ENCODE peak calls at places on chromosomes 3 and 15, in five cellular contexts. One of them, this sample, is unnamed.

GRCh38 chr15:77013786-77014136 is 18.8 kb downstream of the PSTPIP1 start:
- DNase-seq in ovary: no peak
- DNase-seq in K562: no peak
- DNase-seq in upper lobe of left lung: no peak
- DNase-seq in endothelial cell of umbilical vein: no peak
- DNase-seq in this sample: peak

GRCh38 chr3:32432711-32433530 is 41.3 kb downstream of the CMTM7 start:
- DNase-seq in upper lobe of left lung: no peak
- DNase-seq in endothelial cell of umbilical vein: no peak
- DNase-seq in ovary: no peak
- DNase-seq in K562: no peak
- DNase-seq in this sample: no peak

GRCh38 chr3:151900460-151900859 is 27.0 kb downstream of the SUCNR1 start:
- DNase-seq in K562: no peak
- DNase-seq in ovary: no peak
- DNase-seq in endothelial cell of umbilical vein: no peak
- DNase-seq in upper lobe of left lung: no peak
- DNase-seq in this sample: no peak

GRCh38 chr15:35925634-35926380 is 379.8 kb upstream of the DPH6 start:
- DNase-seq in ovary: no peak
- DNase-seq in upper lobe of left lung: no peak
- DNase-seq in K562: no peak
- DNase-seq in endothelial cell of umbilical vein: no peak
- DNase-seq in this sample: no peak

GRCh38 chr3:184717608-184717995 is 5.7 kb upstream of the MAGEF1 start:
- DNase-seq in upper lobe of left lung: no peak
- DNase-seq in K562: no peak
- DNase-seq in ovary: no peak
- DNase-seq in endothelial cell of umbilical vein: no peak
- DNase-seq in this sample: no peak

GRCh38 chr15:46461416-46461815 is 826.6 kb downstream of the SQOR start:
- DNase-seq in endothelial cell of umbilical vein: no peak
- DNase-seq in K562: no peak
- DNase-seq in upper lobe of left lung: no peak
- DNase-seq in ovary: no peak
- DNase-seq in this sample: no peak

GRCh38 chr15:96416934-96417759 is 86.6 kb downstream of the NR2F2 start:
- DNase-seq in upper lobe of left lung: no peak
- DNase-seq in endothelial cell of umbilical vein: peak
- DNase-seq in K562: peak
- DNase-seq in ovary: no peak
- DNase-seq in this sample: no peak

GRCh38 chr3:10602769-10603768 is 97.7 kb upstream of the ATP2B2 start:
- DNase-seq in upper lobe of left lung: peak
- DNase-seq in endothelial cell of umbilical vein: no peak
- DNase-seq in K562: no peak
- DNase-seq in ovary: no peak
- DNase-seq in this sample: peak

GRCh38 chr15:31347067-31347975 is 20.7 kb downstream of the KLF13 start:
- DNase-seq in ovary: no peak
- DNase-seq in K562: no peak
- DNase-seq in upper lobe of left lung: no peak
- DNase-seq in endothelial cell of umbilical vein: no peak
- DNase-seq in this sample: no peak

GRCh38 chr15:34621675-34622074 is 38.2 kb upstream of the GOLGA8B start:
- DNase-seq in upper lobe of left lung: no peak
- DNase-seq in ovary: no peak
- DNase-seq in K562: peak
- DNase-seq in endothelial cell of umbilical vein: peak
- DNase-seq in this sample: no peak

DNA sequence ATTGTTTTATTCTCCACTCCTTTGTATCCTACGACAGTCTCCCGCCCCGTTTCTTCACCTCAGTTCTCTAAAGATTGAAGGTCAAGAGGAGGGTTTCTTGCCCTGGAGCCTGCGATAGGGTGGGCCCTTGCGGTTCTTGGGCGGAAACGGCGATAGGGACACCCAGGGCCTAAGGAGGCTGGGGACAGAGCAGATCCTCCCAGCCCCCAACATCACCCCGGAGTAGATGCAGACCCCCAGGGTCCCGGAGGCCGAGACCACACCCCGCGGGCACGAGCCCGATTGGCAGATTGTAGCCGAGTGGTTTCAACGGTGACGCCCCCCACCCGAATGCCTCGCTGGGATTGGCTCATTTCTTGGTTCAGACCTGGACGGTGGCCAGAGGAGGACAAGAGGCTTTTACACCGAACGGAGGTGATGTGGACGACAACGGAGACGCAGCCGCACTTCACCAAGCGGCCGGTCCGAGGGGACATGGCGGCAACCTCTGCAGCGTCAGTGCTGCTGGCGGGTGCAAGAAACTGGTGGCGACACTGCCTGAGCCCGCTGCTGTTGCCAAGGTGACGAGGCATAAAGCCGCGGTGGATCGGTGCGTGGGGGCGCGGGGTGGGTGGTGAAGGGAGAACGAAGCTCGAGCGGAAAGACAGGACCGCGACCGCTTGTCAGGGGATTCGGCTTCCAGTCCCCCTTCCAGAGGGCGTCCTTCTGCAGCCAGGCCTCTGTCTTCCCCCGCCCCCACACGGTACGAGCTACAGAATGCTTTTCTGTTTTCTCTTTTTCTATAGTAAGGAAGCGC is 19.0 kb upstream of the MCF2L2 start:
- DNase-seq in endothelial cell of umbilical vein: peak
- DNase-seq in upper lobe of left lung: peak
- DNase-seq in K562: peak
- DNase-seq in ovary: peak
- DNase-seq in this sample: peak
- TF ChIP-seq POLR2A in endothelial cell of umbilical vein: peak
- TF ChIP-seq POLR2A in upper lobe of left lung: peak
- TF ChIP-seq POLR2A in K562: peak
- TF ChIP-seq POLR2A in ovary: no peak
- TF ChIP-seq POLR2A in this sample: peak

GRCh38 chr15:45166792-45167630 is 20.8 kb downstream of the SHF start:
- DNase-seq in ovary: peak
- DNase-seq in K562: peak
- DNase-seq in upper lobe of left lung: peak
- DNase-seq in endothelial cell of umbilical vein: peak
- DNase-seq in this sample: peak
- TF ChIP-seq POLR2A in ovary: peak
- TF ChIP-seq POLR2A in K562: peak
- TF ChIP-seq POLR2A in upper lobe of left lung: no peak
- TF ChIP-seq POLR2A in endothelial cell of umbilical vein: no peak
- TF ChIP-seq POLR2A in this sample: peak

DNA sequence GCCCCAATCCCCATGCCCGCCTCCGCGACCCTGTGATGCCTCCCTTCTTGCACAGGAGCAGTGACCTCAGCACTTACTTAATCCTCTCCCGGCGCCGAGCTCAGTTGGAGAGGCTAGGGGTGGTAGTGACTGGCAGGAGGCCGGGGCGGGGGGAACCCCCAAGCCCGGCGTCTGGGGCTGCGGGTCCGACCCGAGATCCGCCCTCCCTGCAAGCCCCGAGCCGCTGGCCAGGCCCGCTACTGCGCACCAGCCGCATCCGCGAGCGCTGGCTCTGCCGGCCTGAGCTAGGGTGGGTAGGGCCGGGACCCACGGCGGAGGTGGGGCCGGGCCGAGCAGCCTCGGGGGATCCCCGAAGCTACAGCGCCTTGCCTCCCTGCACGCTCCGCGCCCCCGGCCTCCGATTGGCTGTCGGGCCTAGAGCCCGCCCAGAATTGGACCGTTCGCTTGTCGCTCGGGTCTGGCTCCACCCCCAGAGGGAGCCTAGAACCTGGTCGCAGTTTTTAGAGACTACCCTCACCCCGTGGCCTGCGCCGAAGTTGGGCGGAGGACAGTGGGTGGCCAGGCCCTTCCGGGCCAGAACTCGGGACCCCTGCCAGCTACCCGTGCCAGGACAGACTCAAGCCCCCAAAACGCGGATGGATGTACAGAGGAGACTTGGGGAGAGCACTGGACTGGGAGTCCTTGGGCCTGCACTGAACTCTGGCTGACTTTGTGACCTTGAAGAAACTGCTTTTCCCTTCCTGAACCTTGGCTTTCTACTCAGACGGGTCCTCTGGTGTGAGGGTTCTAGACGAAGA is at the start of gene C3orf18:
- DNase-seq in ovary: peak
- DNase-seq in endothelial cell of umbilical vein: peak
- DNase-seq in upper lobe of left lung: peak
- DNase-seq in K562: peak
- DNase-seq in this sample: peak
- TF ChIP-seq POLR2A in ovary: no peak
- TF ChIP-seq POLR2A in endothelial cell of umbilical vein: no peak
- TF ChIP-seq POLR2A in upper lobe of left lung: no peak
- TF ChIP-seq POLR2A in K562: no peak
- TF ChIP-seq POLR2A in this sample: no peak

DNA sequence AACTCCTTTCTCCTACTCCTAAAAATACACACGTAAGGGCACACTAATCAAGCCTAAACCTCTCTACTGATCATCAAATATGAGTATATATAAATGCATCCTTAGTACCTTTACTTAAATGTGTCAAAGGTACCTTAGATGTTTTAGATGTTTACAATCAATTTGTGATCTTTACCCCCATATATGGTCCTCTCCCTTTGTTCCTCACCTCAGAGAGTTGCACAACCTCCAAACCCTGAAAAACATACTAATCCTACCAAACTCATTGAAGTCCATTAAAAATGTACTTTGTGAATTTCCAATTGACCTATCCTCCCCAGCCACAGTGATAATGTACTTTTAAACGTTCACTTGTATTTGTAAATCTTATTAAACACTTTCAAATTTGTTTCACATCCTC is 249.1 kb downstream of the STAG1 start:
- DNase-seq in K562: no peak
- DNase-seq in upper lobe of left lung: no peak
- DNase-seq in endothelial cell of umbilical vein: no peak
- DNase-seq in ovary: no peak
- DNase-seq in this sample: no peak
- TF ChIP-seq POLR2A in K562: no peak
- TF ChIP-seq POLR2A in upper lobe of left lung: no peak
- TF ChIP-seq POLR2A in endothelial cell of umbilical vein: no peak
- TF ChIP-seq POLR2A in ovary: no peak
- TF ChIP-seq POLR2A in this sample: no peak

DNA sequence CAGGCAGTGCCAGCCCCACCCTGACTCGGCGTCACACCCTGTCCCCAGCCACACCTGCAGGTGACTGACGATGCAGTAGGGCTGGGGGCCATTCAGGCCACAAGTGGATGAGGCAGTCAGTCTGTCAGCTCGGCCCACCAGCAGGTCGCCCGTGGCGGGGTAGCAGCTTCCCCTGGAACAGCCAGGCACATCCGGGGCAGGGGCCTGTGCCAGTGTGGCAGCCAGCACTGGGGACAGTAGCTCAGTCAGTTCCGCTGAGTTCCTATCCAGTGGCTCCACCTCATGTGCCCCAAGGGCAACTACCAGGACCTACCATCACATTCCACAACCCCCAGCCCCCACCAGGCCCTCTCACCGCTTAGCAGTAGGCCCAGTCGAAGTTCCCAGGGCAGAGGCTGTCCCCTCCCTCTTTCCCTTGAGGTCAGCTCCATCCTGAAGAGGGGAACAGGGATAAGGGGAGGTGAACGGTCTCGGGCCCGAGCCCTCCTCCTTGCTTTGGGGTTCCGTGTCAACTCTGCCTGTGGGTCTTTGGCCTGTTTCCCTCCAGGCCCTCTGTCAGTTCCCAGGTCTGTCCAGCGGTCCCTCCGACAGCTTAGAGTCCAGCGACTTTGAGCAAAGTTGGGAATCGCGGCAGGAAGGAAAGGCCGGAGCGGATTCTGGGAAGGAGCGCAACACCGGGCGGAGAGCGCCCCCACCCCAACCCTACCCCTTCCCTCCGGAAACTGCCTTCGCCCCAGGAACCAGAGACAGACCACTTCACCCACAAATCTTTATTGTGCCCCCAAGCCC is at the start of gene LAMB2:
- DNase-seq in endothelial cell of umbilical vein: peak
- DNase-seq in upper lobe of left lung: peak
- DNase-seq in ovary: peak
- DNase-seq in K562: peak
- DNase-seq in this sample: no peak
- TF ChIP-seq POLR2A in endothelial cell of umbilical vein: peak
- TF ChIP-seq POLR2A in upper lobe of left lung: no peak
- TF ChIP-seq POLR2A in ovary: peak
- TF ChIP-seq POLR2A in K562: no peak
- TF ChIP-seq POLR2A in this sample: no peak